ENCODE peak calls at places on chromosomes 4 and X, in four cellular contexts. G, E, P and K are unnamed samples. For H3K4me1, the result is how much of the 10 kb centered on the place peaks cover.

GRCh38 chrX:9476810-9477575 is 12.1 kb downstream of the TBL1X start:
- DNase-seq in G (no peak), E (no peak), P (no peak), K (no peak)

GRCh38 chr4:69025191-69025998 is 70.9 kb upstream of the UGT2B7 start:
- DNase-seq in G (no peak), E (no peak), P (peak), K (peak)

GRCh38 chr4:70902577-70903281 is 560 bp downstream of the MOB1B start:
- DNase-seq in G (peak), E (no peak), P (peak), K (peak)

GRCh38 chr4:48944659-48945290 is 38.2 kb upstream of the OCIAD2 start:
- DNase-seq in G (peak), E (no peak), P (peak), K (no peak)

GRCh38 chr4:138390286-138390685 is 148.1 kb upstream of the SLC7A11 start:
- DNase-seq in G (no peak), E (no peak), P (no peak), K (peak)

GRCh38 chrX:119488749-119489148 is 20.5 kb downstream of the SLC25A5 start:
- DNase-seq in G (peak), E (peak), P (peak), K (no peak)

GRCh38 chrX:150503898-150504219 is 64.6 kb upstream of the MTM1 start:
- DNase-seq in G (no peak), E (no peak), P (no peak), K (no peak)

GRCh38 chr4:176259330-176260090 is 9.5 kb downstream of the ASB5 start:
- DNase-seq in G (no peak), E (no peak), P (no peak), K (no peak)

GRCh38 chrX:16603822-16604221 is 46.1 kb upstream of the S100G start:
- DNase-seq in G (no peak), E (no peak), P (no peak), K (no peak)

GRCh38 chr4:59122626-59123025 is 2012.4 kb upstream of the IGFBP7 start:
- DNase-seq in G (no peak), E (no peak), P (no peak), K (no peak)

GRCh38 chrX:155819966-155820491 is 61.1 kb upstream of the VAMP7 start:
- DNase-seq in G (peak), E (peak), P (peak), K (peak)

GRCh38 chr4:18105023-18106011 is 83.8 kb upstream of the LCORL start:
- DNase-seq in G (no peak), E (no peak), P (no peak), K (no peak)

GRCh38 chr4:183098080-183098722 is 856 bp upstream of the WWC2 start:
- DNase-seq in G (peak), E (peak), P (no peak), K (peak)

GRCh38 chr4:139825523-139826014 is 159.9 kb downstream of the MGST2 start:
- DNase-seq in G (no peak), E (no peak), P (no peak), K (no peak)

GRCh38 chrX:67604979-67605703 is 61.3 kb downstream of the AR start:
- DNase-seq in G (no peak), E (no peak), P (no peak), K (peak)

GRCh38 chr4:12360391-12360790 is 931.7 kb upstream of the HS3ST1 start:
- DNase-seq in G (no peak), E (no peak), P (no peak), K (peak)

GRCh38 chrX:47179221-47179927 is 14.3 kb upstream of the UBA1 start:
- DNase-seq in G (no peak), E (no peak), P (no peak), K (peak)

GRCh38 chr4:113327513-113327912 is 278.1 kb downstream of the ANK2 start:
- DNase-seq in G (no peak), E (no peak), P (no peak), K (no peak)

GRCh38 chrX:134599173-134599914 is 58.9 kb downstream of the PLAC1 start:
- DNase-seq in G (no peak), E (peak), P (no peak), K (no peak)

GRCh38 chrX:148577711-148578110 is 77.3 kb downstream of the AFF2 start:
- DNase-seq in G (no peak), E (no peak), P (no peak), K (no peak)

GRCh38 chr4:177091515-177091914 is 218.2 kb upstream of the NEIL3 start:
- DNase-seq in G (no peak), E (no peak), P (no peak), K (no peak)

GRCh38 chr4:128979934-128980333 is 113.4 kb downstream of the SCLT1 start:
- DNase-seq in G (no peak), E (no peak), P (no peak), K (peak)

GRCh38 chrX:267771-268261 is 13.4 kb upstream of the PLCXD1 start:
- DNase-seq in G (no peak), E (peak), P (no peak), K (no peak)

GRCh38 chrX:129540725-129541184 is 696 bp downstream of the OCRL start:
- DNase-seq in G (no peak), E (peak), P (peak), K (no peak)

GRCh38 chr4:113641025-113641431 is 120.5 kb downstream of the CAMK2D start:
- DNase-seq in G (no peak), E (no peak), P (peak), K (no peak)

GRCh38 chr4:41890085-41890484 is 45.1 kb upstream of the TMEM33 start:
- DNase-seq in G (no peak), E (no peak), P (no peak), K (no peak)

GRCh38 chr4:95165926-95166524 is 382.7 kb downstream of the UNC5C start:
- DNase-seq in G (no peak), E (peak), P (peak), K (peak)

GRCh38 chr4:174292473-174292872 is 8.8 kb downstream of the CEP44 start:
- DNase-seq in G (no peak), E (no peak), P (peak), K (no peak)

GRCh38 chr4:134906404-134907023 is 704.9 kb upstream of the PABPC4L start:
- DNase-seq in G (no peak), E (no peak), P (no peak), K (no peak)

GRCh38 chr4:76729460-76729859 is 168.5 kb downstream of the SOWAHB start:
- DNase-seq in G (no peak), E (no peak), P (no peak), K (no peak)

GRCh38 chr4:52780206-52780605 is 29.0 kb upstream of the ERVMER34-1 start:
- DNase-seq in G (no peak), E (no peak), P (no peak), K (no peak)

GRCh38 chrX:40736170-40736505 is 796 bp upstream of the MED14 start:
- DNase-seq in G (no peak), E (no peak), P (peak), K (peak)

GRCh38 chr4:73408181-73408867 is 4.2 kb downstream of the ALB start:
- DNase-seq in G (no peak), E (no peak), P (no peak), K (no peak)

GRCh38 chr4:962231-963208 is 10.8 kb downstream of the DGKQ start:
- DNase-seq in G (no peak), E (no peak), P (peak), K (no peak)

GRCh38 chrX:63466690-63467089 is 115.6 kb upstream of the SPIN4 start:
- DNase-seq in G (no peak), E (no peak), P (no peak), K (no peak)

GRCh38 chr4:120070191-120070590 is 3.5 kb upstream of the MAD2L1 start:
- DNase-seq in G (no peak), E (no peak), P (no peak), K (peak)

GRCh38 chrX:317424-318067 is 1.1 kb downstream of the GTPBP6 start:
- DNase-seq in G (no peak), E (no peak), P (no peak), K (no peak)

DNA sequence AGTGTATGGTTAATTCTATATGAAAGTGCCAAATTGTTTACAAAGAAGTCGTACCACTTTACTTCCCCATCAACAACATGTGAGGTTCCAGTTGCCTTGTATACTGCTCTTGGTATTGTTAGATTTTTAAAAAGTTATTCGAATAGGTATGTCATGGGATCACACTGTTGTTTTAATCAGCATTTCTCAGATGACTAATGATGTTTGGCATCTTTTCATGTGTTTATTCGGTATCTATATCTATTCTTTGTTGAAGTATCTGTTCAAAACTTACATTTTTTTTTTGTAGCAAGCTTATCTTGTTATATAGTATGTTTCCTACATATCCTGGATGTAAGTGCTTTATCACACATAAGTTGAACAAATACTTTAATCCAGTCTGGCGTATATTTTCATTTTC is 99.4 kb upstream of the MAB21L2 start:
- DNase-seq in G (no peak), E (no peak), P (no peak), K (no peak)
- H3K27ac ChIP-seq in G (no peak), E (no peak), P (no peak), K (no peak)

GRCh38 chr4:40422309-40422708 is 87.2 kb downstream of the CHRNA9 start:
- DNase-seq in G (no peak), E (no peak), P (no peak), K (no peak)
- H3K4me1 ChIP-seq in G (under half), E (under half), P (under half), K (under half)

GRCh38 chr4:4824232-4824631 is 35.2 kb upstream of the MSX1 start:
- DNase-seq in G (no peak), E (no peak), P (no peak), K (no peak)
- H3K27ac ChIP-seq in G (no peak), E (no peak), P (no peak), K (no peak)

DNA sequence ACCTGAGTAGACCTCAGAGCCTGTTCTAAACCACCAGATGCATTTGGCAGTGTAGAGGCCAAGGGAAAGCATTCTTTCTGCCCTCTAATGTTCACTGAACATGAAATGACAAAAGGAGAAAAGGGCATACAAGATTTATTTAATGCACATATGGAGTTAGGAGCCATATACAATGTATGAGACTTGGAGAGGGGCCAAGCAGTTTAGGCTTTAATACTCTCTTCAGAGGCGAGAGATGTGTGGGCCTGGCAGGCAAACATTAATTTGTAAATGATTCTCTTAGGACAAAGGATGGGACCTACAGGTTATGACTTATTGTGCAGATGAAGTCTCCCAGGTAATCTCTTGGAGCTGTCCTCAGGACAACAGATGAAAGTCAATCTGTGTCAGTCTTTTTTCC is 631.9 kb downstream of the ADGRL3 start:
- DNase-seq in G (no peak), E (no peak), P (no peak), K (no peak)
- H3K4me1 ChIP-seq in G (under half), E (under half), P (under half), K (under half)

DNA sequence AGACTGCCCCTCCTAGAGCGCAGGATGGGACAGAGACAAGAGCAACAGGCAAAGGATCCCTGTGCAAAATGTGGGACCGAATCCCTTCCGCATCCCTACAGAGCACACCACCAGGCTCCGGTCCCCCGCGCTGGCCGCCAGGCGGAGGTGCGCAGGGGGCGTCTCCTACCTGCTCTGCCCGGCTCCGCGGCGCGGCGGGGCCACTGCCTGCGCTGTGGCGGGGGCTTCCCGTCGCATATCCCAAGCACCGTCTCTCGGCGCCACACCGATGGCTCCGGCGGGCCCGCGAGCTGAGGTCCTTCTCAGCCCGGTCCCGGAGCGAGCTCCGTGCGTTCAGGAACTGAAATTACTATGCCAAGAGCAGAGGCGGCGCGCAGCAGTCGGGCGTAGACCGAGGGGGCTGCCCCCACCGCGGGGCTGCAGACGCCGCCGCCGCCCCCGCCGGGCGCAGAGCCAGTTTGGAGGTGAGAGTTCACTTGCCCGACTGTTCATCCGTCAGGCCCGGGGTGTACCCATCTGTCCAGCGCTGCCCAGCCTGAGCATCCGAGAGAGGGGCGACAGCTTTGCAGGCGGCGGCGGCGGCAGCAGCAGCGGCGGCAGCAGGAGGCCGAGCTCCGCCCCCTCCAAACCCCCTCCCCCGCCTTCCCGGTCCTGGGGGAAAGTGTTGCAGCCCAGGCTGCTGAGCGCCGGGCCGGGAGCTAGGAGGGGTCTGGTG is at the start of gene GPRIN3:
- DNase-seq in G (peak), E (peak), P (peak), K (no peak)
- H3K27ac ChIP-seq in G (peak), E (no peak), P (peak), K (no peak)

GRCh38 chr4:3252480-3252828 is 3.5 kb downstream of the MSANTD1 start:
- DNase-seq in G (no peak), E (no peak), P (no peak), K (no peak)
- H3K4me1 ChIP-seq in G (under half), E (under half), P (under half), K (under half)

GRCh38 chrX:5971300-5971699 is 257.4 kb downstream of the NLGN4X start:
- DNase-seq in G (no peak), E (no peak), P (no peak), K (peak)
- H3K27ac ChIP-seq in G (no peak), E (no peak), P (no peak), K (no peak)

GRCh38 chr4:8613421-8614364 is 21.1 kb downstream of the CPZ start:
- DNase-seq in G (no peak), E (peak), P (no peak), K (no peak)
- H3K4me1 ChIP-seq in G (under half), E (under half), P (under half), K (under half)

GRCh38 chr4:7050481-7051143 is 7.4 kb downstream of the TADA2B start:
- DNase-seq in G (no peak), E (peak), P (no peak), K (no peak)
- H3K27ac ChIP-seq in G (no peak), E (peak), P (no peak), K (no peak)